ENCODE peak calls at places on chromosome 16, in ten cellular contexts. U is AG09319, C is body of pancreas, I is lower leg skin, B is NB4, W is heart left ventricle, E is tibial artery, H is PC-3, R is suprapubic skin, K is astrocyte of the spinal cord. L is an unnamed sample.
A peak's percentile ranks its signal among the peaks of the same experiment; 100 is the strongest.

GRCh38 chr16:28012031-28012445 is 51.5 kb downstream of the GSG1L start:
- DNase-seq in C (no peak), I (no peak), E (no peak), B (peak; percentile 92), H (no peak), W (no peak), K (peak; percentile 3), R (no peak), U (no peak), L (peak; percentile 68)

GRCh38 chr16:80526418-80527061 is 14.3 kb upstream of the DYNLRB2 start:
- DNase-seq in H (peak; percentile 71), R (no peak), I (no peak), B (peak; percentile 69), K (peak; percentile 69), W (no peak), E (no peak), U (peak; percentile 27), C (peak; percentile 54), L (peak; percentile 62)

GRCh38 chr16:65959978-65960377 is 406.5 kb upstream of the CDH5 start:
- DNase-seq in B (peak; percentile 10), E (no peak), U (peak; percentile 5), W (no peak), K (no peak), C (no peak), R (no peak), I (no peak), H (no peak), L (no peak)

GRCh38 chr16:67979955-67980678 is at the start of gene DPEP3:
- DNase-seq in U (no peak), C (no peak), I (no peak), B (no peak), K (no peak), H (no peak), E (no peak), W (no peak), R (no peak), L (no peak)

GRCh38 chr16:53726625-53727024 is 22.7 kb downstream of the FTO start:
- DNase-seq in H (peak; percentile 52), B (no peak), W (no peak), U (no peak), R (no peak), C (no peak), I (no peak), K (no peak), E (no peak), L (peak; percentile 40)

GRCh38 chr16:74862743-74863244 is 88.2 kb upstream of the FA2H start:
- DNase-seq in C (no peak), E (no peak), W (no peak), B (peak; percentile 66), U (no peak), R (no peak), H (peak; percentile 68), I (no peak), K (peak; percentile 50), L (peak; percentile 42)

GRCh38 chr16:23362460-23363317 is 60.6 kb downstream of the SCNN1B start:
- DNase-seq in W (no peak), K (no peak), U (no peak), E (no peak), C (peak; percentile 88), H (peak; percentile 39), I (peak; percentile 90), R (no peak), B (no peak), L (no peak)

GRCh38 chr16:45454-45853 is 8.0 kb downstream of the POLR3K start:
- DNase-seq in E (no peak), B (no peak), C (no peak), R (peak; percentile 26), I (no peak), H (peak; percentile 22), W (peak; percentile 2), U (no peak), K (no peak), L (no peak)

GRCh38 chr16:381788-382717 is at the start of gene PGAP6:
- DNase-seq in R (no peak), C (peak; percentile 81), B (peak; percentile 58), K (no peak), U (no peak), E (peak; percentile 48), W (peak; percentile 84), I (peak; percentile 92), H (peak; percentile 50), L (peak; percentile 70)

GRCh38 chr16:19186403-19186802 is 18.4 kb downstream of the SYT17 start:
- DNase-seq in C (no peak), U (no peak), B (no peak), H (no peak), K (no peak), W (no peak), R (no peak), E (no peak), I (no peak), L (no peak)

GRCh38 chr16:53904533-53904932 is 200.6 kb downstream of the FTO start:
- DNase-seq in U (no peak), K (no peak), B (no peak), E (no peak), I (no peak), H (no peak), W (no peak), R (no peak), C (no peak), L (no peak)

GRCh38 chr16:5034167-5034523 is 410 bp upstream of the NAGPA start:
- DNase-seq in C (no peak), W (no peak), R (no peak), B (no peak), E (no peak), K (no peak), I (no peak), U (no peak), H (no peak), L (no peak)

GRCh38 chr16:15810411-15810810 is 46.4 kb downstream of the MYH11 start:
- DNase-seq in W (no peak), R (no peak), H (no peak), K (no peak), E (no peak), U (no peak), B (no peak), C (no peak), I (no peak), L (no peak)

GRCh38 chr16:15808071-15808470 is 48.8 kb downstream of the MYH11 start:
- DNase-seq in C (no peak), U (no peak), W (no peak), K (peak; percentile 3), B (no peak), I (no peak), E (no peak), R (no peak), H (no peak), L (no peak)

GRCh38 chr16:15811416-15811777 is 45.4 kb downstream of the MYH11 start:
- DNase-seq in U (no peak), R (no peak), E (no peak), K (no peak), W (no peak), I (no peak), C (no peak), B (peak; percentile 79), H (no peak), L (no peak)

GRCh38 chr16:15810949-15811348 is 45.9 kb downstream of the MYH11 start:
- DNase-seq in C (no peak), I (no peak), H (no peak), W (no peak), E (no peak), R (no peak), B (no peak), K (no peak), U (no peak), L (no peak)

GRCh38 chr16:15811778-15812750 is 44.8 kb downstream of the MYH11 start:
- DNase-seq in C (peak; percentile 71), H (peak; percentile 82), R (no peak), B (peak; percentile 89), E (peak; percentile 67), K (peak; percentile 76), W (no peak), I (no peak), U (peak; percentile 67), L (no peak)
- TF ChIP-seq CTCF in C (no peak), H (no peak), R (no peak), B (no peak), E (peak; percentile 30), K (no peak), W (no peak), I (no peak), U (no peak), L (no peak)

GRCh38 chr16:6345090-6345489 is 987.6 kb upstream of the RBFOX1 start:
- DNase-seq in H (no peak), C (no peak), R (no peak), U (no peak), K (no peak), E (no peak), I (no peak), B (no peak), W (no peak), L (no peak)
- TF ChIP-seq CTCF in H (no peak), C (no peak), R (no peak), U (no peak), K (no peak), E (no peak), I (no peak), B (peak; percentile 28), W (no peak), L (peak; percentile 8)

DNA sequence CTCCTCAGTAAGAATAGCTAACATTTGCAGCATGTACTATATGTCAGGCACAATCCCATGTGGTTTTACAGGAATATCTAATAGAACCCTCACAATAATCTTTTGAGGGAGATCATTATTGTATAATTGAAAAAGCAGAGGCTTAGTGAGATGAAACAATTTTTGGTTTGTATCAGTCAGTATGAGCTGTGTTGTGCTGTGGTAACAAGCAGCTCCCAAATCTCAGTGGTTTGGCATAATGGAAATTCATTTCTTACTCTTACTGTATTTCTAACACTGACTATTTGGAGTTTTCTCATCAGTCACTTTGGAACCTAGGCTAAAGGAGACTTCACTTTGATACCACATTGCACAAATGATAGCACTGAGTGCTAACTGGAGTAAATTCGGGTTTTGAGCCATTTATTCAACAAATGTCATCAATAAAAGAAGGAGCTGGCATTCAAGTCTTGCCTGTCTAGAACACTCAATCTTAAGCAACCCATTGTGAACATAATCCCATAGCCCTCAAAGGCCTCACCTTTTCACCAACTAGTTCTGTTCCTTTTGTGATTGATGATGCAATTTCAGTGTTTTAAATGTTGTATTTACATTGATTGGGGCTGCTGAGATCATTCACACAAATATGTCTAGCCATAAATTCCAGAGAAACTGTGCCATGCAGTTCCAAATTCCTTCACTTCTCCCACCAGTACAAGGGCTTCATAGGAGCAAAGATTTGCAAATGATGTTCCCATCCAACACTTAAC is 441.0 kb downstream of the XYLT1 start:
- DNase-seq in U (no peak), R (no peak), E (no peak), B (no peak), W (no peak), C (no peak), I (no peak), K (no peak), H (no peak), L (no peak)
- TF ChIP-seq CTCF in U (no peak), R (no peak), E (no peak), B (no peak), W (no peak), C (no peak), I (no peak), K (no peak), H (no peak), L (no peak)

DNA sequence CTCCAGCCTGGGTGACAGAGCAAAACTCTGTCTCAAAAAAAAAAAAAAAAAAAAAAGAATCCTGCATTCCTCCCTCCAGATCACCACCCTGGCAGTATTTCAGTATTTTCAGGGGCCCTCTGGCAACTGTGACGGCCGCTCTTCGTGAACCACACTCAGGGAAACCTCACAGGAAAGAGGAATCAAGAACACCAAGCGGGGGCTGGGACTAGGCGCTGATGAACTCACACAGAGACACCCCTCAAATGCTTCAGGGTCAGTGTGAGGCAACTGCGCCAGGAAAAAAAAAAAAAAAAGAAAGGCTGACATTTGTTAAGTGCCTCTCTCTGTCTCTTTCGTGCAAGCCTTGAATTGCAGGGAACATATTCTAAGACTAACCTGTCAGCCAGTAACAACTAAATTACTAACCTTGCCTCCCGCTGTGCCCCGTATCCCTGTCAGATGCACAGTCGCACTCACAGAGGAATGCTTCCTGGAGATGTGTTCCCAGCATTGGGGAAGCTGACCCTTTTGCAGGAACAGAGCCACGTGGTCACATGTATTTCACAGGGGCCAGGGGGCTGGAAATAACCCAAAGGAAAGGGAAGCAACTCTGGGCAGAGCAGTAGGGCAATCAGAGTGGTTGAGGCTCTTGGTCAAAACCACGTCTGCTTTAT is 247.9 kb downstream of the XYLT1 start:
- DNase-seq in B (peak; percentile 46), I (no peak), C (peak; percentile 21), H (no peak), R (no peak), K (peak; percentile 21), U (no peak), E (peak; percentile 52), W (no peak), L (no peak)
- TF ChIP-seq CTCF in B (no peak), I (no peak), C (no peak), H (no peak), R (no peak), K (no peak), U (no peak), E (no peak), W (no peak), L (no peak)

L was measured in nephron progenitor cell.